ENCODE peak calls at places on chromosome 11, in six cellular contexts. Q is uterus, H is suprapubic skin, G is Panc1, E is neural progenitor cell, Y is heart left ventricle. O is an unnamed sample.

GRCh38 chr11:45933131-45933821 is 10.8 kb downstream of the LARGE2 start:
- DNase-seq in Y (no peak), E (no peak), Q (no peak), G (no peak), H (no peak), O (no peak)

GRCh38 chr11:777288-778255 is at the start of gene GATD1:
- DNase-seq in G (no peak), Q (peak), Y (peak), H (peak), E (peak), O (no peak)

GRCh38 chr11:57426754-57427691 is at the start of gene SLC43A3:
- DNase-seq in Q (peak), Y (peak), H (peak), E (peak), G (no peak), O (no peak)

GRCh38 chr11:77396305-77396704 is 77.6 kb downstream of the PAK1 start:
- DNase-seq in Q (no peak), Y (no peak), H (no peak), E (no peak), G (no peak), O (no peak)

GRCh38 chr11:69234740-69235710 is 58.9 kb upstream of the MYEOV start:
- DNase-seq in E (no peak), Y (no peak), H (no peak), G (no peak), Q (no peak), O (peak)

GRCh38 chr11:131658952-131659351 is 288.5 kb downstream of the NTM start:
- DNase-seq in Y (no peak), Q (no peak), G (no peak), H (no peak), E (no peak), O (no peak)

GRCh38 chr11:114776956-114777355 is 98.6 kb downstream of the NXPE2 start:
- DNase-seq in Y (no peak), H (no peak), G (no peak), E (no peak), Q (no peak), O (no peak)

GRCh38 chr11:59172345-59173079 is 580 bp downstream of the DTX4 start:
- DNase-seq in E (peak), G (no peak), H (no peak), Q (no peak), Y (no peak), O (no peak)

GRCh38 chr11:103619480-103619879 is 417.0 kb upstream of the DDI1 start:
- DNase-seq in Q (no peak), G (no peak), H (no peak), E (no peak), Y (no peak), O (no peak)

GRCh38 chr11:44445500-44446340 is 119.7 kb upstream of the CD82 start:
- DNase-seq in Y (no peak), G (no peak), H (peak), E (no peak), Q (no peak), O (no peak)

GRCh38 chr11:45458269-45458668 is 172.1 kb upstream of the SYT13 start:
- DNase-seq in H (no peak), G (no peak), Q (no peak), E (no peak), Y (no peak), O (no peak)

GRCh38 chr11:128146926-128147605 is 440.3 kb downstream of the ETS1 start:
- DNase-seq in Q (no peak), G (no peak), Y (no peak), H (no peak), E (no peak), O (no peak)

GRCh38 chr11:128859563-128860441 is 7.3 kb downstream of the KCNJ1 start:
- DNase-seq in Y (peak), H (no peak), E (peak), Q (peak), G (peak), O (no peak)

GRCh38 chr11:723120-723883 is 17.3 kb downstream of the EPS8L2 start:
- DNase-seq in Q (no peak), G (no peak), E (peak), H (no peak), Y (no peak), O (peak)

GRCh38 chr11:65776196-65776595 is 4.6 kb downstream of the AP5B1 start:
- DNase-seq in Y (no peak), Q (no peak), G (no peak), H (peak), E (no peak), O (no peak)

GRCh38 chr11:114846040-114846791 is 167.9 kb downstream of the NXPE2 start:
- DNase-seq in E (peak), H (no peak), Y (peak), G (no peak), Q (no peak), O (no peak)

GRCh38 chr11:80031014-80031565 is 590.3 kb upstream of the TENM4 start:
- DNase-seq in Q (no peak), Y (no peak), H (no peak), G (no peak), E (no peak), O (no peak)

GRCh38 chr11:130110325-130111108 is 40.8 kb downstream of the APLP2 start:
- DNase-seq in H (no peak), Y (no peak), G (no peak), E (no peak), Q (no peak), O (no peak)

GRCh38 chr11:43071338-43071737 is 240.5 kb upstream of the API5 start:
- DNase-seq in G (no peak), H (no peak), Q (no peak), E (no peak), Y (no peak), O (no peak)

GRCh38 chr11:124483422-124483821 is 37.9 kb upstream of the OR8B8 start:
- DNase-seq in Y (no peak), E (no peak), Q (no peak), G (no peak), H (no peak), O (no peak)

GRCh38 chr11:115170133-115170815 is 333.9 kb downstream of the CADM1 start:
- DNase-seq in H (no peak), Q (no peak), Y (no peak), E (peak), G (no peak), O (peak)

GRCh38 chr11:225734-226453 is 10.2 kb downstream of the SIRT3 start:
- DNase-seq in H (no peak), E (no peak), G (no peak), Q (no peak), Y (no peak), O (no peak)

GRCh38 chr11:22337571-22338464 is at the start of gene SLC17A6:
- DNase-seq in Q (no peak), Y (no peak), E (peak), G (no peak), H (no peak), O (no peak)

GRCh38 chr11:77299528-77299993 is 1.9 kb downstream of the GDPD4 start:
- DNase-seq in H (no peak), E (no peak), G (peak), Q (no peak), Y (no peak), O (no peak)

GRCh38 chr11:32497951-32498350 is 62.6 kb upstream of the WT1 start:
- DNase-seq in H (no peak), Q (peak), G (no peak), E (no peak), Y (no peak), O (no peak)

GRCh38 chr11:66728760-66729385 is at the start of gene SPTBN2:
- DNase-seq in G (no peak), H (no peak), Q (no peak), E (peak), Y (no peak), O (no peak)

GRCh38 chr11:132024587-132025295 is 654.3 kb downstream of the NTM start:
- DNase-seq in Q (no peak), E (no peak), H (no peak), G (peak), Y (no peak), O (no peak)

GRCh38 chr11:33530824-33531223 is 169.8 kb downstream of the C11orf91 start:
- DNase-seq in E (no peak), H (no peak), G (no peak), Q (no peak), Y (no peak), O (no peak)

GRCh38 chr11:113267536-113267935 is 46.8 kb upstream of the TTC12 start:
- DNase-seq in H (no peak), E (no peak), Q (no peak), G (no peak), Y (no peak), O (no peak)
- H3K27ac ChIP-seq in H (no peak), E (no peak), Q (no peak), G (no peak), Y (no peak), O (no peak)

GRCh38 chr11:17604201-17604912 is 57.3 kb downstream of the OTOG start:
- DNase-seq in H (no peak), Q (no peak), E (no peak), G (no peak), Y (no peak), O (no peak)

GRCh38 chr11:17600316-17601205 is 53.5 kb downstream of the OTOG start:
- DNase-seq in Y (no peak), G (no peak), Q (no peak), E (peak), H (no peak), O (no peak)

GRCh38 chr11:17601206-17602075 is 54.4 kb downstream of the OTOG start:
- DNase-seq in E (peak), Y (no peak), Q (no peak), G (no peak), H (no peak), O (peak)

GRCh38 chr11:17603056-17603825 is 56.2 kb downstream of the OTOG start:
- DNase-seq in E (no peak), H (no peak), Y (no peak), Q (no peak), G (no peak), O (peak)

DNA sequence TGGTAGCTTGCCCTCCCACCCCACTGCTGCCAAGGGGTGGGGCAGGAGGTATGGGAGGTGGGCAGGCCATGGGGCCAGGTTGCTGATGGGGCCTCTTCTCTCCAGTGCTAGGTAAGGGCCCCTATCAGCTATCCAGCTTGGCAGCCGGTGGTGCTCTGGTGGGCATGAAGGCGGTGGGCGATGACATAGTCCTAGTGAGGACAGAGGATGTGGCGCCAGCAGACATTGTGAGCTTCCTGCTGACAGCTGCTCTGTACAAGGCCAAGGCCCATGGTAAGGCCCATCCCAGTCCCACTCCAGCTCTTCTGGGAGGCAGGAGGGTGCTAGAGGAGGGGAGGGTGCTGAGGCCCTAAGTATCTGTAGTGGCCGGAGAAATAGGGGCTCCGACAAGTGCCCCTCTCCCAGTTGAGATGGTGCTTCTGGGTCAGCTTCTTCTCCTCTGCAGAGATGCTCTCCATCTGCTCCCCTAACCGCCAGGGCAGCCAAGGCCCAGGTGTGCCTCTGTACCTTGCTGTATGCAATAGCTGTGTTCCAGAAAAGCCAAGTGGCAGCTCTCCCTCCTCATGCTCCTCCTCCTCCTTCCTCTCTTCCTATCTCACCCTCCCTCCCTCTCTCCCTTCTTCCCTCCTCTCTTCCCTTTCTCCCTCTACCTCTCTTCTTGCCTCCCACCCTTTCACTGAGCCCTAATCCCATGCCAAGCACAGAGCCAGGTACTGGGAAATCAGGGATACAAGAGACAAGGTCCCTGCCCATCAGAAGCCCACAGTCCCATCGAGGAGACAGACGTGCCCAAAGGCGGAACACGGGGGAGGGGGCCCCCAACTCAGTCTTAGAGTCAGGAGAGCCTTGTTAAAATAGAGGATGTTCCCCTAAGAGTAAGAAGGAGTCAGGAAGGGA is 55.3 kb downstream of the OTOG start:
- DNase-seq in Q (no peak), G (no peak), E (no peak), H (no peak), Y (no peak), O (peak)
- H3K27ac ChIP-seq in Q (no peak), G (no peak), E (no peak), H (no peak), Y (no peak), O (no peak)

GRCh38 chr11:120184371-120184945 is 26.4 kb upstream of the OAF start:
- DNase-seq in Y (peak), E (no peak), G (no peak), H (peak), Q (peak), O (peak)

GRCh38 chr11:120182357-120182756 is 28.5 kb upstream of the OAF start:
- DNase-seq in Q (no peak), Y (no peak), H (peak), E (peak), G (no peak), O (no peak)

GRCh38 chr11:120181446-120181992 is 29.3 kb upstream of the OAF start:
- DNase-seq in Y (no peak), Q (peak), G (no peak), H (peak), E (no peak), O (peak)

GRCh38 chr11:120183701-120184141 is 27.1 kb upstream of the OAF start:
- DNase-seq in Y (no peak), G (no peak), E (no peak), H (peak), Q (no peak), O (peak)

GRCh38 chr11:120182790-120183491 is 27.9 kb upstream of the OAF start:
- DNase-seq in Q (peak), G (no peak), H (peak), E (no peak), Y (peak), O (peak)
- H3K27ac ChIP-seq in Q (peak), G (no peak), H (peak), E (no peak), Y (peak), O (peak)

GRCh38 chr11:10540546-10540914 is 457 bp downstream of the RNF141 start:
- DNase-seq in Q (peak), G (no peak), E (peak), H (no peak), Y (no peak), O (no peak)

GRCh38 chr11:10540915-10541591 is at the start of gene RNF141:
- DNase-seq in G (peak), H (peak), E (peak), Q (peak), Y (peak), O (no peak)

GRCh38 chr11:10542776-10543175 is 1.8 kb upstream of the RNF141 start:
- DNase-seq in G (no peak), Q (no peak), Y (no peak), H (no peak), E (no peak), O (no peak)

GRCh38 chr11:10543782-10544181 is 2.8 kb upstream of the RNF141 start:
- DNase-seq in Q (no peak), Y (no peak), G (no peak), H (no peak), E (no peak), O (no peak)

DNA sequence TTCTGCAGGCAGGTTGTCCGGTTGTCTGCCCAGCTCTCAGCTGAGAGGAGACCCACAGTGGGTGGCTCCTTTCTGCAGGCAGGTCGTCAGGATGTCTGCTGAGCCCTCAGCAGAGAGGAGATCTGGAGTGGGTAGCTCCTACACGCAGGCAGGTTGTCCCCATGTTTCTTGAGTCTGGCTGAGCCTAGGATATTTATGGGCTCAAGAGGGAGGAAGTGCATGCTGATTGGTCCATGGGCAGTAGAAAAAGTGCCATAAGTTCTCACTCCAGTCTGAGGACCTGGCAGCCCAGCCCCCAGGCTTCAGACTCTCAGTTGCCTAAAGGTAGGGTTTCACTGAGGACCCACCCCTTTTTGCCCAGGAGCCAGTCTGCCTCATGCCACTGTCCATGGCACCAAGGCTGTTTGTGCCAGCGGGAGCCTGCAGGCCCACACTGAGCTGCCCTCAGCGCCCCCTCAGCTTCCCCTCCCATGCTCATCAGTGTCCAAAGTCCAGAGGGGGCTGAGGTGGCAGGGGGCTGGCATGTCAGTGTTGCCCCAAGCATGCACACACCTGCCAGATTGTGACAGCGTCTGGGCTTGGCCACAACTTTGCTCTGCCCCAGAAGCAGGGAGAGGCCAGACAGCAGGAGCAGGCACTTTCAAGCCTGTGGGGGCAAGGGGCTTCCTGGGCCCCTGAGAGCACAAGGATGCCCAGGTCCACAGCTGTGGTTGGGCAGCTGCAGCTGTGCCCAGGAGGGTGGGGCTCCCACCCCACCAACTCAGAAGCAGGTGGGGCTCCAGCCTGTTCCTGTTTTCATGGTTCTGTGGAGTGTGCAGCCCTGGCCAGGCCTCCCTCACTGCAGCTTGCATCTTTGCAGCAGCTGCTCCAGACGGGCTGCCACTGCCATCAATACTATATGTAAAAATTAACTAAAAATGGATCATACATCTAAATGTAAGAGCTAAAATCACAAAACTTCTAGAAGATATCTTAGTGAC is 3.8 kb upstream of the RNF141 start:
- DNase-seq in H (no peak), E (no peak), Q (no peak), G (no peak), Y (no peak), O (no peak)
- H3K27ac ChIP-seq in H (no peak), E (no peak), Q (no peak), G (no peak), Y (no peak), O (no peak)

GRCh38 chr11:116420770-116421528 is 351.8 kb downstream of the BUD13 start:
- DNase-seq in G (no peak), Q (no peak), H (no peak), Y (no peak), E (no peak), O (no peak)
- H3K27ac ChIP-seq in G (no peak), Q (no peak), H (no peak), Y (no peak), E (no peak), O (no peak)

GRCh38 chr11:122723576-122723975 is 68.1 kb downstream of the UBASH3B start:
- DNase-seq in H (no peak), G (no peak), Q (no peak), E (no peak), Y (no peak), O (no peak)

GRCh38 chr11:122721964-122722266 is 66.4 kb downstream of the UBASH3B start:
- DNase-seq in G (no peak), H (no peak), Q (no peak), Y (no peak), E (no peak), O (no peak)

GRCh38 chr11:122721201-122721963 is 65.9 kb downstream of the UBASH3B start:
- DNase-seq in Q (no peak), G (no peak), E (no peak), H (no peak), Y (no peak), O (no peak)

GRCh38 chr11:122724520-122724919 is 69.0 kb downstream of the UBASH3B start:
- DNase-seq in G (no peak), Y (no peak), Q (no peak), E (no peak), H (no peak), O (no peak)

GRCh38 chr11:122723106-122723505 is 67.6 kb downstream of the UBASH3B start:
- DNase-seq in Q (no peak), E (no peak), Y (no peak), G (no peak), H (no peak), O (no peak)
- H3K27ac ChIP-seq in Q (no peak), E (no peak), Y (no peak), G (no peak), H (no peak), O (no peak)

DNA sequence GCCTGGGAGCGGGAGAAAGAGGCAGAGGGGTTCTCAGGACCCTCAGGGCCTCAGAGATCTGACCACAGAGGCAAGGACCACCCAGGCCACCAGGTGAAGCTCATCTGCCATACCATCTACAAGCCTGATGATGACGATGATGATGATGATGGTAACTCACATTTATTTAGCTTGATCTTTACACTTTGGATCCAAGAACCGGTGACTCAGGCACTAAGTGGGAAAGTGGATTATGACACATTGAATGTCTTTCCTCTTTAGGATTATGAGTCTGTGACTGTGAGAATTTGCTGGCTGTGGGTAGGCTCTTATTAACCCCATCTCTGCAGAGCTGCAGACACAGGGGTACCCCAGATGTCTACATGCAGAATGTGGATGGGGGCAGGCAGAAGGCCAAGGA is 110.3 kb downstream of the DSCAML1 start:
- DNase-seq in Y (no peak), G (no peak), H (no peak), E (no peak), Q (no peak), O (no peak)
- H3K27ac ChIP-seq in Y (no peak), G (no peak), H (no peak), E (no peak), Q (no peak), O (no peak)

GRCh38 chr11:64150481-64151239 is 15.3 kb downstream of the MACROD1 start:
- DNase-seq in Q (no peak), H (no peak), G (no peak), E (no peak), Y (peak), O (no peak)
- H3K27ac ChIP-seq in Q (no peak), H (no peak), G (no peak), E (no peak), Y (peak), O (no peak)

GRCh38 chr11:12552677-12553076 is 121.5 kb upstream of the TEAD1 start:
- DNase-seq in G (no peak), Y (no peak), Q (peak), H (no peak), E (no peak), O (no peak)

GRCh38 chr11:12559011-12559410 is 115.2 kb upstream of the TEAD1 start:
- DNase-seq in H (no peak), Q (no peak), G (no peak), E (no peak), Y (no peak), O (no peak)

GRCh38 chr11:12554122-12554521 is 120.1 kb upstream of the TEAD1 start:
- DNase-seq in E (no peak), Q (no peak), H (no peak), Y (no peak), G (no peak), O (no peak)

GRCh38 chr11:12556788-12557384 is 117.3 kb upstream of the TEAD1 start:
- DNase-seq in Q (peak), E (peak), Y (peak), H (peak), G (no peak), O (no peak)

GRCh38 chr11:12556155-12556554 is 118.1 kb upstream of the TEAD1 start:
- DNase-seq in H (no peak), E (no peak), G (no peak), Q (peak), Y (no peak), O (no peak)
- H3K27ac ChIP-seq in H (no peak), E (no peak), G (peak), Q (peak), Y (peak), O (peak)

O was measured in vagina.